ENCODE peak calls at places on chromosomes 6 and 20, in nine cellular contexts. S is HTR-8/SVneo; J is mucosa of gallbladder; R is heart left ventricle; H is astrocyte of the spinal cord; K is stimulated activated CD4-positive, alpha-beta T cell treated with anti-CD3 and anti-CD28 coated beads, Interleukin-15, amount 100 ng/mL, for 24 hours; I is DMS153; U is AG08396; X is NCI-H226. P is an unnamed sample.

GRCh38 chr20:61814244-61814643 is 251.4 kb downstream of the TAF4 start:
- DNase-seq in S (no peak), J (no peak), R (no peak), H (no peak), K (no peak), I (no peak), U (no peak), X (no peak), P (no peak)

GRCh38 chr6:111591370-111591900 is 14.2 kb downstream of the TRAF3IP2 start:
- DNase-seq in S (peak), J (peak), R (peak), H (peak), K (no peak), I (peak), U (peak), X (peak), P (peak)

GRCh38 chr6:3226422-3227362 is 761 bp downstream of the TUBB2B start:
- DNase-seq in S (no peak), J (no peak), R (no peak), H (no peak), K (peak), I (no peak), U (peak), X (no peak), P (no peak)

GRCh38 chr20:47262365-47263013 is 94.0 kb downstream of the ZMYND8 start:
- DNase-seq in S (no peak), J (no peak), R (no peak), H (no peak), K (no peak), I (peak), U (no peak), X (no peak), P (no peak)

GRCh38 chr6:154614101-154614500 is 103.6 kb upstream of the CNKSR3 start:
- DNase-seq in S (no peak), J (no peak), R (no peak), H (no peak), K (no peak), I (no peak), U (no peak), X (peak), P (no peak)

GRCh38 chr6:70520575-70520974 is 46.2 kb upstream of the SDHAF4 start:
- DNase-seq in S (peak), J (no peak), R (no peak), H (peak), K (peak), I (no peak), U (peak), X (no peak), P (no peak)

GRCh38 chr20:10218536-10219451 is at the start of gene SNAP25:
- DNase-seq in S (peak), J (peak), R (peak), H (peak), K (peak), I (peak), U (peak), X (peak), P (peak)

GRCh38 chr20:10686356-10687169 is 12.8 kb upstream of the JAG1 start:
- DNase-seq in S (no peak), J (no peak), R (no peak), H (no peak), K (no peak), I (no peak), U (no peak), X (no peak), P (no peak)

GRCh38 chr20:38117635-38118034 is 47.4 kb downstream of the TGM2 start:
- DNase-seq in S (peak), J (no peak), R (no peak), H (peak), K (no peak), I (no peak), U (peak), X (peak), P (no peak)

GRCh38 chr20:3406481-3407425 is 716 bp downstream of the DNAAF9 start:
- DNase-seq in S (peak), J (peak), R (peak), H (no peak), K (peak), I (peak), U (peak), X (no peak), P (peak)

GRCh38 chr20:3995067-3995748 is 20.1 kb downstream of the RNF24 start:
- DNase-seq in S (peak), J (no peak), R (no peak), H (peak), K (peak), I (no peak), U (peak), X (peak), P (no peak)

GRCh38 chr6:148969271-148969666 is 222.4 kb downstream of the UST start:
- DNase-seq in S (no peak), J (no peak), R (no peak), H (no peak), K (no peak), I (no peak), U (no peak), X (no peak), P (no peak)

GRCh38 chr20:59774204-59774641 is 159.2 kb downstream of the SYCP2 start:
- DNase-seq in S (no peak), J (no peak), R (no peak), H (no peak), K (no peak), I (no peak), U (no peak), X (no peak), P (no peak)

GRCh38 chr6:4644962-4645361 is 131.2 kb upstream of the CDYL start:
- DNase-seq in S (no peak), J (no peak), R (no peak), H (no peak), K (no peak), I (no peak), U (no peak), X (no peak), P (no peak)

GRCh38 chr6:44297063-44298038 is 15.8 kb downstream of the AARS2 start:
- DNase-seq in S (no peak), J (peak), R (peak), H (peak), K (peak), I (peak), U (peak), X (no peak), P (peak)

GRCh38 chr6:41921712-41921998 is 356 bp downstream of the BYSL start:
- DNase-seq in S (no peak), J (no peak), R (no peak), H (no peak), K (no peak), I (no peak), U (peak), X (no peak), P (no peak)

GRCh38 chr6:167142433-167142761 is 15.4 kb downstream of the GPR31 start:
- DNase-seq in S (no peak), J (no peak), R (no peak), H (no peak), K (no peak), I (no peak), U (no peak), X (no peak), P (no peak)

P was measured in small intestine.